ENCODE peak calls at places on chromosome 3, in ten cellular contexts. O is NCI-H2081; E is WTC11; U is activated naive CD4-positive, alpha-beta T cell treated with anti-CD3 and anti-CD28 coated beads for 36 hours; L is BE2C; D is ACHN; S is activated CD8-positive, alpha-beta memory T cell treated with anti-CD3 and anti-CD28 coated beads, Interleukin-2, amount 50 U/mL, for 48 hours; F is H7; T is A172; R is GM10248. M is an unnamed sample.
A peak's percentile ranks its signal among the peaks of the same experiment; 100 is the strongest.

GRCh38 chr3:97820780-97821179 is 1.0 kb upstream of the CRYBG3 start:
- DNase-seq in O (no peak), E (no peak), U (no peak), L (no peak), D (no peak), S (no peak), F (no peak), T (no peak), R (no peak), M (no peak)

GRCh38 chr3:197088370-197088769 is 58.8 kb upstream of the MELTF start:
- DNase-seq in O (no peak), E (no peak), U (no peak), L (no peak), D (no peak), S (no peak), F (no peak), T (no peak), R (no peak), M (no peak)

GRCh38 chr3:175075269-175075668 is 216.1 kb downstream of the NAALADL2 start:
- DNase-seq in O (no peak), E (no peak), U (no peak), L (no peak), D (no peak), S (no peak), F (no peak), T (peak; percentile 9), R (no peak), M (no peak)

GRCh38 chr3:114856867-114857266 is 290.2 kb downstream of the ZBTB20 start:
- DNase-seq in O (no peak), E (no peak), U (no peak), L (no peak), D (no peak), S (no peak), F (no peak), T (no peak), R (no peak), M (no peak)

GRCh38 chr3:51283421-51283820 is 101.7 kb upstream of the MANF start:
- DNase-seq in O (no peak), E (no peak), U (no peak), L (no peak), D (no peak), S (no peak), F (no peak), T (no peak), R (no peak), M (no peak)

GRCh38 chr3:123535580-123535979 is 49.3 kb downstream of the HACD2 start:
- DNase-seq in O (no peak), E (no peak), U (no peak), L (no peak), D (peak; percentile 12), S (no peak), F (no peak), T (peak; percentile 28), R (no peak), M (peak; percentile 11)

GRCh38 chr3:138726966-138727365 is 107.8 kb downstream of the PIK3CB start:
- DNase-seq in O (no peak), E (no peak), U (no peak), L (no peak), D (no peak), S (no peak), F (no peak), T (no peak), R (no peak), M (peak; percentile 52)

GRCh38 chr3:187016639-187017345 is 86.5 kb downstream of the ST6GAL1 start:
- DNase-seq in O (no peak), E (no peak), U (no peak), L (no peak), D (no peak), S (peak; percentile 52), F (no peak), T (no peak), R (peak; percentile 53), M (no peak)

GRCh38 chr3:171225698-171226097 is 199.2 kb upstream of the SLC2A2 start:
- DNase-seq in O (no peak), E (no peak), U (no peak), L (no peak), D (no peak), S (no peak), F (no peak), T (peak; percentile 63), R (no peak), M (peak; percentile 99)

GRCh38 chr3:116135462-116135861 is 309.8 kb downstream of the LSAMP start:
- DNase-seq in O (peak; percentile 64), E (no peak), U (no peak), L (peak; percentile 86), D (no peak), S (no peak), F (no peak), T (peak; percentile 81), R (no peak), M (peak; percentile 82)

GRCh38 chr3:134965849-134966248 is 170.8 kb downstream of the EPHB1 start:
- DNase-seq in O (peak; percentile 56), E (no peak), U (no peak), L (no peak), D (no peak), S (no peak), F (no peak), T (no peak), R (no peak), M (no peak)

GRCh38 chr3:51845129-51845528 is 16.3 kb upstream of the IQCF2 start:
- DNase-seq in O (no peak), E (peak; percentile 23), U (no peak), L (no peak), D (no peak), S (no peak), F (peak; percentile 19), T (no peak), R (no peak), M (no peak)

GRCh38 chr3:15646924-15647511 is 45.5 kb downstream of the BTD start:
- DNase-seq in O (no peak), E (no peak), U (no peak), L (no peak), D (peak; percentile 98), S (no peak), F (no peak), T (peak; percentile 99), R (no peak), M (peak; percentile 99)

GRCh38 chr3:144362126-144362525 is 390.5 kb downstream of the DIPK2A start:
- DNase-seq in O (peak; percentile 17), E (no peak), U (no peak), L (no peak), D (no peak), S (no peak), F (no peak), T (no peak), R (no peak), M (no peak)

GRCh38 chr3:54240-54639 is 142.3 kb upstream of the CHL1 start:
- DNase-seq in O (no peak), E (no peak), U (no peak), L (no peak), D (no peak), S (no peak), F (no peak), T (no peak), R (no peak), M (no peak)

GRCh38 chr3:34260266-34260990 is 462.0 kb downstream of the PDCD6IP start:
- DNase-seq in O (peak; percentile 46), E (peak; percentile 65), U (peak; percentile 68), L (peak; percentile 39), D (peak; percentile 33), S (no peak), F (peak; percentile 6), T (peak; percentile 43), R (peak; percentile 54), M (peak; percentile 40)

GRCh38 chr3:184259878-184260570 is 1.3 kb downstream of the CAMK2N2 start:
- DNase-seq in O (peak; percentile 44), E (peak; percentile 56), U (peak; percentile 25), L (peak; percentile 55), D (peak; percentile 39), S (peak; percentile 71), F (peak; percentile 96), T (no peak), R (peak; percentile 72), M (no peak)

GRCh38 chr3:55012091-55012490 is 84.2 kb upstream of the LRTM1 start:
- DNase-seq in O (no peak), E (no peak), U (no peak), L (no peak), D (no peak), S (no peak), F (no peak), T (no peak), R (no peak), M (no peak)

GRCh38 chr3:76442374-76442915 is 597.5 kb upstream of the ROBO2 start:
- DNase-seq in O (no peak), E (no peak), U (no peak), L (no peak), D (no peak), S (no peak), F (no peak), T (no peak), R (peak; percentile 4), M (no peak)

GRCh38 chr3:160132226-160132625 is 93.0 kb upstream of the C3orf80 start:
- DNase-seq in O (no peak), E (no peak), U (no peak), L (no peak), D (no peak), S (no peak), F (no peak), T (no peak), R (no peak), M (no peak)

GRCh38 chr3:14451844-14452533 is 49.6 kb downstream of the SLC6A6 start:
- DNase-seq in O (no peak), E (no peak), U (no peak), L (peak; percentile 26), D (peak; percentile 90), S (no peak), F (no peak), T (peak; percentile 90), R (no peak), M (peak; percentile 53)

GRCh38 chr3:17841190-17841828 is 98.9 kb upstream of the TBC1D5 start:
- DNase-seq in O (peak; percentile 59), E (peak; percentile 90), U (peak; percentile 84), L (peak; percentile 74), D (peak; percentile 53), S (peak; percentile 92), F (peak; percentile 56), T (peak; percentile 49), R (peak; percentile 65), M (peak; percentile 39)

GRCh38 chr3:38782148-38782547 is 33.9 kb downstream of the SCN10A start:
- DNase-seq in O (no peak), E (no peak), U (no peak), L (peak; percentile 7), D (no peak), S (no peak), F (peak; percentile 18), T (peak; percentile 23), R (no peak), M (no peak)

GRCh38 chr3:107598926-107599754 is 76.4 kb downstream of the BBX start:
- DNase-seq in O (peak; percentile 49), E (peak; percentile 47), U (peak; percentile 61), L (peak; percentile 8), D (peak; percentile 77), S (peak; percentile 67), F (peak; percentile 8), T (peak; percentile 43), R (peak; percentile 48), M (no peak)

GRCh38 chr3:40973141-40973540 is 226.2 kb upstream of the CTNNB1 start:
- DNase-seq in O (no peak), E (no peak), U (no peak), L (no peak), D (no peak), S (no peak), F (no peak), T (no peak), R (no peak), M (no peak)

GRCh38 chr3:187568171-187568570 is 102.0 kb downstream of the SST start:
- DNase-seq in O (no peak), E (no peak), U (no peak), L (no peak), D (no peak), S (no peak), F (no peak), T (peak; percentile 45), R (no peak), M (no peak)

GRCh38 chr3:59189561-59190338 is 139.9 kb upstream of the CFAP20DC start:
- DNase-seq in O (no peak), E (no peak), U (no peak), L (peak; percentile 3), D (no peak), S (no peak), F (no peak), T (peak; percentile 35), R (no peak), M (no peak)

GRCh38 chr3:132034486-132035464 is at the start of gene CPNE4:
- DNase-seq in O (peak; percentile 90), E (peak; percentile 97), U (peak; percentile 86), L (peak; percentile 94), D (peak; percentile 82), S (peak; percentile 92), F (peak; percentile 93), T (peak; percentile 65), R (peak; percentile 85), M (peak; percentile 38)